ENCODE peak calls at places on chromosome 10, in six cellular contexts. B, T, X, C, G and E are unnamed samples.

GRCh38 chr10:81367132-81367531 is 507.9 kb upstream of the NRG3 start:
- DNase-seq in B (no peak), T (no peak), X (no peak), C (no peak), G (no peak), E (no peak)

GRCh38 chr10:115525141-115525540 is 432.0 kb downstream of the ATRNL1 start:
- DNase-seq in B (no peak), T (no peak), X (no peak), C (no peak), G (no peak), E (no peak)

GRCh38 chr10:43259981-43260761 is 6.7 kb downstream of the RASGEF1A start:
- DNase-seq in B (no peak), T (no peak), X (peak; percentile 44), C (no peak), G (no peak), E (no peak)

GRCh38 chr10:114821915-114822770 is 563 bp downstream of the FHIP2A start:
- DNase-seq in B (no peak), T (peak; percentile 65), X (peak; percentile 24), C (peak; percentile 46), G (peak; percentile 21), E (no peak)

GRCh38 chr10:91709394-91709798 is 76.5 kb upstream of the PPP1R3C start:
- DNase-seq in B (no peak), T (no peak), X (no peak), C (no peak), G (no peak), E (no peak)

GRCh38 chr10:93376372-93377296 is 105.5 kb downstream of the MYOF start:
- DNase-seq in B (no peak), T (peak; percentile 9), X (peak; percentile 69), C (peak; percentile 90), G (no peak), E (peak; percentile 56)

GRCh38 chr10:74913321-74913980 is 87.1 kb downstream of the KAT6B start:
- DNase-seq in B (no peak), T (no peak), X (no peak), C (no peak), G (no peak), E (no peak)

GRCh38 chr10:79322616-79323566 is 24.4 kb upstream of the PPIF start:
- DNase-seq in B (no peak), T (peak; percentile 56), X (peak; percentile 76), C (no peak), G (peak; percentile 63), E (no peak)

GRCh38 chr10:68501691-68502090 is 25.6 kb downstream of the SLC25A16 start:
- DNase-seq in B (no peak), T (no peak), X (no peak), C (no peak), G (no peak), E (no peak)

GRCh38 chr10:130637271-130637670 is 501.1 kb downstream of the GLRX3 start:
- DNase-seq in B (no peak), T (no peak), X (no peak), C (no peak), G (no peak), E (no peak)

GRCh38 chr10:88879754-88880286 is at the start of gene STAMBPL1:
- DNase-seq in B (no peak), T (no peak), X (peak; percentile 19), C (no peak), G (peak; percentile 51), E (no peak)

GRCh38 chr10:110865184-110865803 is 6.4 kb upstream of the PDCD4 start:
- DNase-seq in B (no peak), T (no peak), X (peak; percentile 63), C (peak; percentile 71), G (no peak), E (no peak)

GRCh38 chr10:77927343-77928256 is 1.0 kb upstream of the DLG5 start:
- DNase-seq in B (peak; percentile 46), T (no peak), X (no peak), C (no peak), G (no peak), E (no peak)

DNA sequence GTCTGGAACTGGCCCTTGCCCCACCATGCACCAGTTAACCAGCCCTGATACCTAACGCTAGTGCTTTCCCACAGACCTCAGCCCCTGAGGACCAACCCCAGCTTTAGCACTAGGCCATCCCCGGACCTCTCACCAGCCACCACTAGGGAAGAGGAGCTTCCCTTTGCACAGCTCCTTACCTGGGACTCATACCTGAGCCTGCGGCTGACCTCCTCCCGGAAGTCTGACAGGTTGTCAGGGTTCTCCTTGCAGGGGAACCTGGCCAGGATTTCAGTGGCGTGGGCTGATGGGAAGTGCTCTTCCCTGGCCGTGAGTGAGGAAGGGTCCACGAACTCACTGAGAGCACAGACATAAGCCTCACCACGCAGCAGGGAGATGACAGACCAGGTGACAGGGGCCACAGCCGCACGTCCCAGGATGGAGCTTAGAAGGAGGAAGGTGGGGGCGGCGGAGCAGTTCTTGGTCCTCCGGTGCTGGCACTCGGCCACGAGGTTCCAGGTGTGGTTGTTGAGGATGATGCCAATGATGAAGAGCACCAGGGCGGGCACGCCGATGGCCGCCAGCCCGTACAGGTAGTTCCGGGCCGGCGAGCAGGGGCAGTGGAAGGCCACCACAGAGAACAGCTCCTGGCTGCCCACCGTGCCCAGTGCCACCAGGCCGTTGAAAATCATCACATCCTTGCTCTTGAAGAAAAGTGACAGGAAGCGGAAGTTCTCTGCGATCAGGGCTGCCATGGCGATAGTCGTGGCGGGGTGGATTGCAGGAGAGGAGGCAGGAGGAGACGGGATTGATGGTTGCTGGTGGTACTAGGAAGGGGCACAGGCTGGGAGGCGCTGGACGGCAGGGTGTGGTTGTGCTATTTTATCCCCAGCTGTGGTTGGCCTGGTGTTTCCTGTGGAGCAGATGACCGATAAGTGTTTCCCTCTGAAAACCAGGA is 2.7 kb downstream of the CALHM2 start:
- DNase-seq in B (no peak), T (no peak), X (no peak), C (no peak), G (no peak), E (no peak)
- H3K4me3 ChIP-seq in B (peak overlapping the region; percentile 76), T (peak overlapping the region; percentile 28), X (no peak overlapping the region), C (no peak overlapping the region), G (peak overlapping the region; percentile 9), E (no peak overlapping the region)

GRCh38 chr10:87818505-87819273 is 663 bp upstream of the ATAD1 start:
- DNase-seq in B (peak; percentile 53), T (no peak), X (no peak), C (peak; percentile 64), G (peak; percentile 25), E (peak; percentile 36)

GRCh38 chr10:87816842-87817178 is 1.2 kb downstream of the ATAD1 start:
- DNase-seq in B (no peak), T (no peak), X (no peak), C (peak; percentile 12), G (no peak), E (no peak)

GRCh38 chr10:87817873-87818504 is at the start of gene ATAD1:
- DNase-seq in B (peak; percentile 83), T (peak; percentile 95), X (peak; percentile 76), C (peak; percentile 93), G (peak; percentile 79), E (peak; percentile 91)

GRCh38 chr10:87817291-87817872 is 644 bp downstream of the ATAD1 start:
- DNase-seq in B (no peak), T (peak; percentile 32), X (no peak), C (peak; percentile 10), G (no peak), E (no peak)

DNA sequence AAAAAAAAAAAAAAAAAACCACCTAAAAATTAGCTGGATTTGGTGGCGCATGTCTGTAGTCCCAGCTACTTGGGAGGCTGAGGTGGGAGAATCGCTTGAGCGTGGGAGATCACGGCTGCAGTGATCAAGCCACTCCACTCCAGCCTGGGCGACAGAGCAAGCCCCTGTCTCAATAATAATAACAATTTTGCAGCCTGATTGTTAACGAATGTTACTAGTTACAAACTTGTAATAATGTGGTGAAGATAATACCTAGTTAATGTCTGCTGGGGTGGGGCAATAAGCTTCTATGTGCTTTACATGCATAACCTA is 1.2 kb upstream of the ATAD1 start:
- DNase-seq in B (no peak), T (no peak), X (no peak), C (no peak), G (no peak), E (no peak)
- H3K4me3 ChIP-seq in B (peak overlapping the region; percentile 87), T (no peak overlapping the region), X (no peak overlapping the region), C (peak overlapping the region; percentile 70), G (no peak overlapping the region), E (peak overlapping the region; percentile 66)

GRCh38 chr10:132786279-132786528 is 257 bp upstream of the NKX6-2 start:
- DNase-seq in B (no peak), T (no peak), X (no peak), C (no peak), G (no peak), E (no peak)
- H3K4me3 ChIP-seq in B (peak overlapping the region; percentile 63), T (no peak overlapping the region), X (no peak overlapping the region), C (peak overlapping the region; percentile 35), G (no peak overlapping the region), E (no peak overlapping the region)

GRCh38 chr10:32373496-32373895 is 26.5 kb upstream of the EPC1 start:
- DNase-seq in B (no peak), T (no peak), X (no peak), C (no peak), G (no peak), E (no peak)

GRCh38 chr10:32376780-32377179 is 29.8 kb upstream of the EPC1 start:
- DNase-seq in B (no peak), T (no peak), X (no peak), C (no peak), G (no peak), E (no peak)

GRCh38 chr10:32373031-32373430 is 26.1 kb upstream of the EPC1 start:
- DNase-seq in B (no peak), T (no peak), X (no peak), C (no peak), G (no peak), E (no peak)

GRCh38 chr10:32376027-32376426 is 29.1 kb upstream of the EPC1 start:
- DNase-seq in B (no peak), T (no peak), X (no peak), C (no peak), G (no peak), E (no peak)

GRCh38 chr10:32374605-32375004 is 27.6 kb upstream of the EPC1 start:
- DNase-seq in B (no peak), T (no peak), X (no peak), C (no peak), G (no peak), E (no peak)
- H3K4me3 ChIP-seq in B (peak overlapping the region; percentile 18), T (no peak overlapping the region), X (no peak overlapping the region), C (no peak overlapping the region), G (no peak overlapping the region), E (no peak overlapping the region)

GRCh38 chr10:24518981-24519597 is 204.6 kb downstream of the ARHGAP21 start:
- DNase-seq in B (peak; percentile 69), T (no peak), X (peak; percentile 72), C (peak; percentile 57), G (no peak), E (peak; percentile 62)
- H3K4me3 ChIP-seq in B (no peak overlapping the region), T (no peak overlapping the region), X (no peak overlapping the region), C (no peak overlapping the region), G (no peak overlapping the region), E (no peak overlapping the region)